ENCODE peak calls at places on chromosomes 4 and X, in ten cellular contexts. M, U, Q, X, K, Y, A, G, N and T are unnamed samples.

GRCh38 chr4:704971-705277 is 708 bp upstream of the PCGF3 start:
- DNase-seq in M (no peak), K (no peak), Q (no peak), Y (no peak), X (no peak), A (no peak), G (no peak), U (no peak), N (no peak), T (no peak)

GRCh38 chrX:19017271-19017670 is 33.4 kb upstream of the PHKA2 start:
- DNase-seq in K (no peak), G (peak; percentile 15), M (no peak), N (peak; percentile 22), X (no peak), Y (peak; percentile 70), A (no peak), U (no peak), Q (peak; percentile 39), T (peak; percentile 8)

GRCh38 chrX:8870411-8870810 is 69.2 kb upstream of the FAM9A start:
- DNase-seq in Q (peak; percentile 41), G (no peak), M (no peak), N (no peak), Y (no peak), U (no peak), K (no peak), A (no peak), X (no peak), T (no peak)

GRCh38 chr4:38062088-38062893 is 102.1 kb downstream of the PTTG2 start:
- DNase-seq in Q (peak; percentile 86), X (peak; percentile 80), U (peak; percentile 73), N (peak; percentile 83), M (peak; percentile 90), A (no peak), Y (peak; percentile 89), K (peak; percentile 84), G (peak; percentile 76), T (peak; percentile 63)

GRCh38 chr4:118729287-118730286 is 44.4 kb downstream of the METTL14 start:
- DNase-seq in Q (peak; percentile 78), N (no peak), G (no peak), Y (no peak), X (no peak), A (no peak), M (no peak), K (no peak), U (no peak), T (no peak)

GRCh38 chr4:85113706-85114105 is 147.2 kb upstream of the WDFY3 start:
- DNase-seq in K (no peak), X (no peak), M (no peak), U (no peak), G (no peak), A (no peak), Q (no peak), Y (no peak), N (no peak), T (no peak)

GRCh38 chr4:88672987-88673386 is 24.6 kb downstream of the NAP1L5 start:
- DNase-seq in X (no peak), U (no peak), M (no peak), Q (peak; percentile 65), N (peak; percentile 29), K (no peak), G (no peak), Y (peak; percentile 82), A (no peak), T (peak; percentile 32)

GRCh38 chr4:109302366-109303140 is at the start of gene COL25A1:
- DNase-seq in M (peak; percentile 65), K (peak; percentile 48), A (no peak), Y (peak; percentile 97), U (peak; percentile 66), N (peak; percentile 28), Q (peak; percentile 26), G (peak; percentile 32), X (peak; percentile 51), T (no peak)

GRCh38 chr4:153988446-153988845 is 199.6 kb upstream of the SFRP2 start:
- DNase-seq in N (no peak), M (no peak), U (no peak), A (no peak), K (no peak), G (no peak), Y (no peak), X (no peak), Q (peak; percentile 31), T (no peak)

GRCh38 chrX:2690856-2691542 is at the start of gene CD99:
- DNase-seq in U (peak; percentile 94), Y (peak; percentile 94), K (peak; percentile 98), N (peak; percentile 93), M (peak; percentile 95), G (peak; percentile 92), X (peak; percentile 96), A (no peak), Q (peak; percentile 87), T (peak; percentile 85)

GRCh38 chrX:154490414-154491083 is at the start of gene SLC10A3:
- DNase-seq in A (peak; percentile 62), N (peak; percentile 95), U (peak; percentile 95), Q (peak; percentile 92), K (peak; percentile 93), G (peak; percentile 93), Y (peak; percentile 97), X (peak; percentile 91), M (peak; percentile 97), T (peak; percentile 94)
- TF ChIP-seq CTCF in A (no peak), N (no peak), U (no peak), Q (no peak), K (no peak), G (no peak), Y (no peak), X (no peak), M (no peak), T (peak; percentile 48)

GRCh38 chr4:71259305-71259704 is 79.5 kb upstream of the SLC4A4 start:
- DNase-seq in Y (no peak), U (no peak), G (no peak), A (no peak), Q (no peak), X (no peak), M (no peak), K (no peak), N (no peak), T (no peak)

GRCh38 chr4:71259911-71260331 is 78.9 kb upstream of the SLC4A4 start:
- DNase-seq in U (no peak), M (no peak), Q (no peak), Y (no peak), N (no peak), X (no peak), K (no peak), G (no peak), A (no peak), T (no peak)

GRCh38 chr4:71257761-71258160 is 81.1 kb upstream of the SLC4A4 start:
- DNase-seq in X (no peak), M (no peak), U (no peak), K (no peak), Y (no peak), N (no peak), Q (no peak), A (no peak), G (no peak), T (no peak)

GRCh38 chr4:71260544-71260943 is 78.3 kb upstream of the SLC4A4 start:
- DNase-seq in N (no peak), Q (no peak), Y (no peak), K (no peak), M (no peak), X (no peak), G (no peak), U (no peak), A (no peak), T (no peak)

DNA sequence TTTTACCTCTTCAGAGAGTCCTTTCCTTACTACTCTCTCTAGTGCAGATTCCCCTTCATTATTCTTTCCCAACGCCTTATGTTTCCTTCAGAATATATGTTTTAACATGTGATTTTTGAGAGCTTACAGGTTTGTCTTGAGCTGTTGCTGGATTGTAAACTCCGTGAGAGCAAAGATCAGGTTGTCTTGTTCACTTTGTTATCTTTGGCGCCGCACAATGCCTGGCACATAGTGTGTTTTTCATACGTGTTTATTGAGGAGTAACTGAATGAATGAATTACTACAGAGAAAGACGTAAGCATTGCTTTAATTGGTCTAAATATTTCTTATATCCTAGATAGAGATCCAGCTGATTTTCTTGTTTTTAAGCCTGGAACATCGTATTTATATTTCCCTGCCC is 80.5 kb upstream of the SLC4A4 start:
- DNase-seq in Q (no peak), M (no peak), G (no peak), K (no peak), U (no peak), A (no peak), Y (no peak), X (no peak), N (no peak), T (no peak)
- H3K4me1 ChIP-seq in Q (peaks cover 16% of the 10 kb centered on the region), M (no peaks in the 10 kb centered on the region), G (peaks cover 26% of the 10 kb centered on the region), K (no peaks in the 10 kb centered on the region), U (peaks cover 31% of the 10 kb centered on the region), A (no peaks in the 10 kb centered on the region), Y (no peaks in the 10 kb centered on the region), X (peaks cover 68% of the 10 kb centered on the region), N (peaks cover 36% of the 10 kb centered on the region), T (no peaks in the 10 kb centered on the region)

GRCh38 chrX:128975716-128976115 is 547.6 kb downstream of the SMARCA1 start:
- DNase-seq in Y (peak; percentile 93), U (no peak), G (no peak), Q (no peak), N (peak; percentile 33), K (peak; percentile 53), X (no peak), M (no peak), A (no peak), T (peak; percentile 11)
- TF ChIP-seq CTCF in Y (peak; percentile 95), U (peak; percentile 30), G (peak; percentile 28), Q (no peak), N (peak; percentile 59), K (peak; percentile 16), X (peak; percentile 46), M (peak; percentile 28), A (peak; percentile 21), T (peak; percentile 69)

GRCh38 chrX:24148535-24149345 is 789 bp upstream of the ZFX start:
- DNase-seq in M (peak; percentile 70), K (no peak), G (peak; percentile 46), A (no peak), U (peak; percentile 49), Q (peak; percentile 42), Y (no peak), N (no peak), X (no peak), T (peak; percentile 43)

GRCh38 chrX:24149346-24150050 is at the start of gene ZFX:
- DNase-seq in A (peak; percentile 29), Y (peak; percentile 88), U (peak; percentile 79), G (peak; percentile 81), N (peak; percentile 80), K (peak; percentile 77), M (peak; percentile 90), X (peak; percentile 70), Q (peak; percentile 61), T (peak; percentile 58)

GRCh38 chrX:24146283-24146865 is 3.2 kb upstream of the ZFX start:
- DNase-seq in G (no peak), K (no peak), M (no peak), Q (no peak), N (no peak), A (no peak), X (no peak), Y (no peak), U (no peak), T (no peak)

GRCh38 chrX:24147165-24147564 is 2.4 kb upstream of the ZFX start:
- DNase-seq in K (no peak), X (no peak), G (no peak), M (no peak), U (no peak), Y (no peak), N (no peak), Q (no peak), A (no peak), T (no peak)

DNA sequence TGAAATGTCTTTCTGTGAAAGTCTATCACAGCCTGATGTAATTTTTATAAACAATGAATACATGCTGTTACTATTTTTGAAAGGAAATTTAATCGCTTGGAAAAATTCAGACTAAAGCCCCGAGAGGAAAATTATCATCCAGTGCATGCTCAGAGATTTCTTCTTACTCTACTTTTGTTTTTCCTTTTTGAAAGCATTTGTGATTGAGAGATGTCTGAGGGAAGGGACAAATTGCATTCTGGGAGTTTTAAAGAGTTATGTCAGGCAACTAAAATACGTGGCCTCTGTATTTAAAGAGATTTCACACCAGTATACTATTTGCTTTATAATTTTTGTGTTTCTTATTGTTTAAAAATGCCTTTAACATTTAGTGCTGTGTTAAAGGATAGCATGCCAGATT is 1.4 kb upstream of the ZFX start:
- DNase-seq in Y (no peak), N (no peak), U (no peak), X (no peak), K (no peak), A (no peak), M (no peak), G (no peak), Q (no peak), T (peak; percentile 29)
- H3K4me1 ChIP-seq in Y (no peaks in the 10 kb centered on the region), N (peaks cover 39% of the 10 kb centered on the region), U (peaks cover 30% of the 10 kb centered on the region), X (peaks cover 43% of the 10 kb centered on the region), K (peaks cover 9% of the 10 kb centered on the region), A (peaks cover 25% of the 10 kb centered on the region), M (peaks cover 59% of the 10 kb centered on the region), G (peaks cover 42% of the 10 kb centered on the region), Q (peaks cover 4% of the 10 kb centered on the region), T (peaks cover 42% of the 10 kb centered on the region)